ENCODE peak calls at places on chromosomes 1 and 21, in five cellular contexts. One of them, this sample, is unnamed.

GRCh38 chr1:109723351-109723750 is 11.3 kb downstream of the GSTM5 start:
- DNase-seq in HEK293T: no peak
- DNase-seq in K562: no peak
- DNase-seq in GM12878: no peak
- DNase-seq in HepG2: peak; percentile 29
- DNase-seq in this sample: no peak

GRCh38 chr1:17873007-17873675 is 118.0 kb downstream of the ACTL8 start:
- DNase-seq in GM12878: no peak
- DNase-seq in HEK293T: no peak
- DNase-seq in HepG2: no peak
- DNase-seq in K562: no peak
- DNase-seq in this sample: no peak

GRCh38 chr1:205229916-205230700 is 2.4 kb downstream of the TMCC2 start:
- DNase-seq in HepG2: no peak
- DNase-seq in HEK293T: no peak
- DNase-seq in GM12878: no peak
- DNase-seq in K562: peak; percentile 60
- DNase-seq in this sample: no peak

GRCh38 chr1:17018849-17019248 is 7.1 kb upstream of the ATP13A2 start:
- DNase-seq in HEK293T: no peak
- DNase-seq in HepG2: no peak
- DNase-seq in K562: no peak
- DNase-seq in GM12878: no peak
- DNase-seq in this sample: no peak

GRCh38 chr1:150876111-150876434 is 326 bp downstream of the ARNT start:
- DNase-seq in K562: no peak
- DNase-seq in HepG2: peak; percentile 63
- DNase-seq in GM12878: no peak
- DNase-seq in HEK293T: peak; percentile 67
- DNase-seq in this sample: no peak

GRCh38 chr1:119655160-119655559 is 7.1 kb upstream of the ZNF697 start:
- DNase-seq in HEK293T: no peak
- DNase-seq in HepG2: no peak
- DNase-seq in K562: no peak
- DNase-seq in GM12878: no peak
- DNase-seq in this sample: no peak

GRCh38 chr21:37712204-37712934 is 203.9 kb downstream of the KCNJ6 start:
- DNase-seq in K562: peak; percentile 70
- DNase-seq in HEK293T: peak; percentile 73
- DNase-seq in GM12878: no peak
- DNase-seq in HepG2: peak; percentile 41
- DNase-seq in this sample: peak; percentile 64

GRCh38 chr21:43778469-43779335 is 2.6 kb upstream of the CSTB start:
- DNase-seq in GM12878: no peak
- DNase-seq in HEK293T: no peak
- DNase-seq in HepG2: no peak
- DNase-seq in K562: peak; percentile 47
- DNase-seq in this sample: no peak

GRCh38 chr1:91883470-91883869 is 2.5 kb downstream of the TGFBR3 start:
- DNase-seq in K562: peak; percentile 32
- DNase-seq in GM12878: no peak
- DNase-seq in HEK293T: no peak
- DNase-seq in HepG2: peak; percentile 23
- DNase-seq in this sample: peak; percentile 41

GRCh38 chr1:243708210-243708609 is 141.8 kb downstream of the AKT3 start:
- DNase-seq in HepG2: no peak
- DNase-seq in GM12878: no peak
- DNase-seq in K562: no peak
- DNase-seq in HEK293T: no peak
- DNase-seq in this sample: no peak

GRCh38 chr21:33232640-33233039 is 2.9 kb downstream of the IFNAR2 start:
- DNase-seq in GM12878: no peak
- DNase-seq in K562: peak; percentile 33
- DNase-seq in HepG2: peak; percentile 28
- DNase-seq in HEK293T: no peak
- DNase-seq in this sample: no peak

GRCh38 chr1:208387908-208388756 is 143.9 kb upstream of the PLXNA2 start:
- DNase-seq in GM12878: no peak
- DNase-seq in K562: no peak
- DNase-seq in HEK293T: no peak
- DNase-seq in HepG2: no peak
- DNase-seq in this sample: no peak

GRCh38 chr1:185957441-185958363 is 223.5 kb downstream of the HMCN1 start:
- DNase-seq in GM12878: no peak
- DNase-seq in HEK293T: no peak
- DNase-seq in K562: no peak
- DNase-seq in HepG2: no peak
- DNase-seq in this sample: no peak

GRCh38 chr1:185960377-185961151 is 226.4 kb downstream of the HMCN1 start:
- DNase-seq in K562: no peak
- DNase-seq in HepG2: no peak
- DNase-seq in GM12878: no peak
- DNase-seq in HEK293T: no peak
- DNase-seq in this sample: no peak

GRCh38 chr1:185961664-185962063 is 227.5 kb downstream of the HMCN1 start:
- DNase-seq in GM12878: no peak
- DNase-seq in HEK293T: no peak
- DNase-seq in K562: no peak
- DNase-seq in HepG2: no peak
- DNase-seq in this sample: no peak

GRCh38 chr1:185956881-185957280 is 222.7 kb downstream of the HMCN1 start:
- DNase-seq in GM12878: no peak
- DNase-seq in HEK293T: no peak
- DNase-seq in HepG2: no peak
- DNase-seq in K562: no peak
- DNase-seq in this sample: no peak
- TF ChIP-seq FOXM1 in GM12878: no peak
- TF ChIP-seq FOXM1 in HEK293T: no peak
- TF ChIP-seq FOXM1 in HepG2: no peak
- TF ChIP-seq FOXM1 in K562: no peak
- TF ChIP-seq FOXM1 in this sample: no peak

GRCh38 chr1:3910769-3911520 is 10.9 kb upstream of the C1orf174 start:
- DNase-seq in HEK293T: peak; percentile 88
- DNase-seq in GM12878: no peak
- DNase-seq in HepG2: peak; percentile 57
- DNase-seq in K562: peak; percentile 84
- DNase-seq in this sample: peak; percentile 91
- TF ChIP-seq FOXM1 in HEK293T: no peak
- TF ChIP-seq FOXM1 in GM12878: no peak
- TF ChIP-seq FOXM1 in HepG2: no peak
- TF ChIP-seq FOXM1 in K562: no peak
- TF ChIP-seq FOXM1 in this sample: no peak

GRCh38 chr1:236810018-236810417 is 14.9 kb downstream of the MTR start:
- DNase-seq in GM12878: no peak
- DNase-seq in K562: no peak
- DNase-seq in HepG2: no peak
- DNase-seq in HEK293T: no peak
- DNase-seq in this sample: no peak
- TF ChIP-seq FOXM1 in GM12878: no peak
- TF ChIP-seq FOXM1 in K562: no peak
- TF ChIP-seq FOXM1 in HepG2: no peak
- TF ChIP-seq FOXM1 in HEK293T: no peak
- TF ChIP-seq FOXM1 in this sample: no peak

GRCh38 chr1:11594625-11595024 is 59.6 kb downstream of the FBXO2 start:
- DNase-seq in HepG2: no peak
- DNase-seq in GM12878: no peak
- DNase-seq in HEK293T: no peak
- DNase-seq in K562: no peak
- DNase-seq in this sample: no peak
- TF ChIP-seq FOXM1 in HepG2: no peak
- TF ChIP-seq FOXM1 in GM12878: no peak
- TF ChIP-seq FOXM1 in HEK293T: no peak
- TF ChIP-seq FOXM1 in K562: no peak
- TF ChIP-seq FOXM1 in this sample: no peak

This sample was measured in SK-N-SH.